ENCODE peak calls at places on chromosomes 3 and 15, in four cellular contexts. Z, J, C and T are unnamed samples.

GRCh38 chr15:70164156-70164900 is 66.6 kb upstream of the TLE3 start:
- DNase-seq in Z (no peak), J (no peak), C (no peak), T (no peak)

GRCh38 chr3:191331443-191331842 is 1.1 kb upstream of the UTS2B start:
- DNase-seq in Z (no peak), J (no peak), C (no peak), T (no peak)

GRCh38 chr15:70524470-70524869 is 238.9 kb downstream of the UACA start:
- DNase-seq in J (no peak), C (no peak), Z (no peak), T (no peak)

GRCh38 chr3:129314757-129315385 is 36.2 kb downstream of the HMCES start:
- DNase-seq in Z (peak), C (peak), J (no peak), T (peak)

GRCh38 chr15:74127255-74127953 is 3.0 kb upstream of the ISLR2 start:
- DNase-seq in Z (peak), C (peak), J (peak), T (peak)

GRCh38 chr3:118380576-118380975 is 654.1 kb downstream of the IGSF11 start:
- DNase-seq in C (no peak), Z (no peak), J (no peak), T (no peak)

GRCh38 chr15:35842631-35843030 is 296.7 kb upstream of the DPH6 start:
- DNase-seq in J (no peak), Z (no peak), C (no peak), T (no peak)

GRCh38 chr15:80861776-80862175 is 82.6 kb downstream of the CEMIP start:
- DNase-seq in Z (no peak), C (no peak), J (peak), T (no peak)

GRCh38 chr15:76903251-76903681 is 1.9 kb downstream of the SCAPER start:
- DNase-seq in C (no peak), Z (peak), J (peak), T (no peak)

GRCh38 chr15:90681480-90681879 is 35.7 kb upstream of the BLM start:
- DNase-seq in Z (no peak), C (no peak), J (peak), T (no peak)

GRCh38 chr3:2686816-2687502 is 423.2 kb downstream of the IL5RA start:
- DNase-seq in Z (no peak), C (no peak), J (no peak), T (no peak)

GRCh38 chr3:159947220-159947619 is 41.4 kb upstream of the IL12A start:
- DNase-seq in J (peak), C (no peak), Z (no peak), T (no peak)

GRCh38 chr3:128864351-128864811 is 15.0 kb upstream of the ACAD9 start:
- DNase-seq in Z (no peak), C (no peak), J (no peak), T (peak)

GRCh38 chr3:168024537-168024941 is 71.2 kb downstream of the GOLIM4 start:
- DNase-seq in J (peak), C (no peak), Z (no peak), T (no peak)

GRCh38 chr3:61625429-61625828 is 64.1 kb downstream of the PTPRG start:
- DNase-seq in C (no peak), Z (no peak), J (no peak), T (no peak)

GRCh38 chr3:150371741-150372254 is 36.3 kb upstream of the TSC22D2 start:
- DNase-seq in C (peak), Z (no peak), J (peak), T (no peak)

GRCh38 chr3:12868039-12869024 is 27.0 kb upstream of the RPL32 start:
- DNase-seq in C (peak), Z (peak), J (peak), T (peak)

GRCh38 chr3:178454714-178455113 is 81.5 kb upstream of the KCNMB2 start:
- DNase-seq in Z (no peak), J (no peak), C (no peak), T (no peak)

GRCh38 chr3:151085227-151085888 is at the start of gene MED12L:
- DNase-seq in C (peak), J (peak), Z (peak), T (peak)

GRCh38 chr3:146813496-146813895 is 208.3 kb upstream of the PLSCR5 start:
- DNase-seq in Z (no peak), C (no peak), J (no peak), T (no peak)

GRCh38 chr3:168647582-168647981 is 551.9 kb upstream of the GOLIM4 start:
- DNase-seq in J (peak), C (no peak), Z (no peak), T (no peak)

GRCh38 chr15:37995461-37996347 is 61.3 kb downstream of the TMCO5A start:
- DNase-seq in Z (peak), J (peak), C (no peak), T (no peak)

GRCh38 chr3:156826144-156826895 is at the start of gene LEKR1:
- DNase-seq in J (no peak), Z (peak), C (peak), T (peak)

GRCh38 chr15:88454867-88455810 is 12.0 kb downstream of the MRPL46 start:
- DNase-seq in Z (peak), C (peak), J (peak), T (peak)

GRCh38 chr3:102530443-102531195 is 95.8 kb downstream of the ZPLD1 start:
- DNase-seq in J (no peak), C (no peak), Z (no peak), T (no peak)

GRCh38 chr3:155080692-155081091 is 573 bp downstream of the MME start:
- DNase-seq in Z (no peak), J (no peak), C (no peak), T (no peak)

GRCh38 chr3:173742491-173742890 is 344.9 kb downstream of the NLGN1 start:
- DNase-seq in C (no peak), J (no peak), Z (no peak), T (no peak)

GRCh38 chr3:188584958-188585689 is 431.2 kb downstream of the LPP start:
- DNase-seq in C (no peak), Z (no peak), J (no peak), T (no peak)

GRCh38 chr15:70806992-70807712 is 43.8 kb upstream of the UACA start:
- DNase-seq in Z (no peak), C (peak), J (no peak), T (no peak)

GRCh38 chr3:12774619-12775018 is 15.6 kb upstream of the TMEM40 start:
- DNase-seq in C (no peak), J (no peak), Z (no peak), T (no peak)

GRCh38 chr15:83999396-84000120 is 236.0 kb upstream of the GOLGA6L4 start:
- DNase-seq in Z (no peak), J (no peak), C (no peak), T (no peak)

GRCh38 chr15:68644088-68644904 is 65.5 kb downstream of the CORO2B start:
- DNase-seq in Z (no peak), J (peak), C (peak), T (no peak)

GRCh38 chr3:51860703-51861665 is at the start of gene IQCF2:
- DNase-seq in Z (no peak), J (no peak), C (no peak), T (no peak)

GRCh38 chr3:9014189-9014588 is 50.9 kb upstream of the RAD18 start:
- DNase-seq in J (no peak), Z (no peak), C (no peak), T (no peak)

GRCh38 chr3:53890726-53891499 is 746 bp downstream of the SELENOK start:
- DNase-seq in C (no peak), Z (peak), J (no peak), T (no peak)
- TF ChIP-seq CTCF in C (no peak), Z (no peak), J (no peak), T (no peak)

GRCh38 chr3:27641271-27641670 is 80.9 kb downstream of the EOMES start:
- DNase-seq in C (no peak), J (no peak), Z (no peak), T (no peak)
- TF ChIP-seq CTCF in C (no peak), J (no peak), Z (no peak), T (no peak)

GRCh38 chr3:7421065-7421464 is 560.1 kb downstream of the GRM7 start:
- DNase-seq in C (no peak), Z (no peak), J (no peak), T (no peak)
- TF ChIP-seq CTCF in C (no peak), Z (no peak), J (no peak), T (no peak)

GRCh38 chr15:63474810-63475316 is 29.5 kb upstream of the USP3 start:
- DNase-seq in J (no peak), C (no peak), Z (no peak), T (no peak)

GRCh38 chr15:63473749-63473998 is 30.7 kb upstream of the USP3 start:
- DNase-seq in C (no peak), Z (no peak), J (no peak), T (no peak)

GRCh38 chr15:63473007-63473748 is 31.2 kb upstream of the USP3 start:
- DNase-seq in Z (no peak), C (no peak), J (no peak), T (no peak)

GRCh38 chr15:63475670-63476069 is 28.7 kb upstream of the USP3 start:
- DNase-seq in Z (no peak), J (no peak), C (no peak), T (no peak)

GRCh38 chr15:63473999-63474809 is 30.2 kb upstream of the USP3 start:
- DNase-seq in Z (no peak), C (no peak), J (peak), T (no peak)
- TF ChIP-seq CTCF in Z (no peak), C (no peak), J (no peak), T (no peak)

GRCh38 chr3:195239121-195239520 is 31.8 kb downstream of the XXYLT1 start:
- DNase-seq in J (no peak), C (peak), Z (no peak), T (no peak)
- TF ChIP-seq CTCF in J (peak), C (no peak), Z (no peak), T (no peak)